ENCODE peak calls at places on chromosomes 1 and 21, in nine cellular contexts. N is HepG2, O is GM12891, W is Panc1, F is esophagus muscularis mucosa, S is HCT116, E is prostate gland, Z is transverse colon, L is GM12892. X is an unnamed sample.

GRCh38 chr1:240027059-240027462 is 64.6 kb upstream of the FMN2 start:
- DNase-seq in N (peak; percentile 9), Z (peak; percentile 49), E (no peak), W (peak; percentile 22), F (no peak), S (no peak), L (no peak), O (peak; percentile 13), X (no peak)

GRCh38 chr1:208174200-208174599 is 70.0 kb downstream of the PLXNA2 start:
- DNase-seq in E (no peak), F (no peak), L (no peak), W (no peak), Z (no peak), N (no peak), S (no peak), O (no peak), X (no peak)

GRCh38 chr1:89085781-89086180 is 20.8 kb upstream of the GBP1 start:
- DNase-seq in E (no peak), O (no peak), Z (peak; percentile 20), L (peak; percentile 13), N (peak; percentile 52), W (peak; percentile 22), F (no peak), S (peak; percentile 40), X (no peak)

GRCh38 chr21:32468567-32469175 is 56.2 kb downstream of the EVA1C start:
- DNase-seq in O (no peak), F (no peak), S (no peak), L (no peak), W (no peak), N (no peak), Z (no peak), E (no peak), X (no peak)

GRCh38 chr1:223775054-223775453 is 62.7 kb downstream of the CAPN2 start:
- DNase-seq in S (no peak), F (no peak), E (no peak), O (no peak), L (no peak), W (no peak), Z (no peak), N (no peak), X (no peak)

GRCh38 chr1:83799474-83800085 is 199.4 kb downstream of the TTLL7 start:
- DNase-seq in Z (no peak), S (no peak), E (no peak), F (no peak), W (no peak), L (no peak), N (no peak), O (no peak), X (no peak)

GRCh38 chr1:1776672-1777393 is 1.4 kb downstream of the NADK start:
- DNase-seq in F (no peak), O (no peak), W (no peak), S (no peak), E (no peak), Z (no peak), N (no peak), L (no peak), X (no peak)

GRCh38 chr1:206430031-206430983 is 40.0 kb upstream of the IKBKE start:
- DNase-seq in N (no peak), W (no peak), F (no peak), L (no peak), O (peak; percentile 33), E (no peak), Z (no peak), S (no peak), X (no peak)

GRCh38 chr1:56533621-56534020 is 45.7 kb downstream of the PLPP3 start:
- DNase-seq in N (no peak), L (no peak), E (no peak), Z (no peak), S (no peak), W (no peak), O (no peak), F (no peak), X (no peak)

GRCh38 chr1:56533197-56533596 is 46.2 kb downstream of the PLPP3 start:
- DNase-seq in S (no peak), N (no peak), O (no peak), Z (no peak), W (no peak), F (no peak), L (no peak), E (no peak), X (no peak)

GRCh38 chr1:56529801-56530200 is 49.6 kb downstream of the PLPP3 start:
- DNase-seq in Z (no peak), N (no peak), E (no peak), S (no peak), L (no peak), W (no peak), F (no peak), O (no peak), X (no peak)

GRCh38 chr1:56532359-56532696 is 47.0 kb downstream of the PLPP3 start:
- DNase-seq in S (no peak), Z (no peak), O (no peak), W (no peak), E (no peak), N (no peak), L (no peak), F (no peak), X (no peak)

GRCh38 chr1:56531624-56532358 is 47.6 kb downstream of the PLPP3 start:
- DNase-seq in S (no peak), N (no peak), O (no peak), W (no peak), E (no peak), F (no peak), Z (no peak), L (no peak), X (no peak)
- TF ChIP-seq POLR2AphosphoS5 in S (no peak), N (no peak), O (no peak), W (no peak), E (no peak), F (no peak), Z (no peak), L (no peak), X (no peak)

GRCh38 chr21:15272171-15272570 is 207.4 kb upstream of the NRIP1 start:
- DNase-seq in W (no peak), F (no peak), Z (no peak), L (no peak), S (no peak), N (no peak), O (no peak), E (no peak), X (no peak)
- TF ChIP-seq POLR2AphosphoS5 in W (no peak), F (no peak), Z (no peak), L (no peak), S (no peak), N (no peak), O (no peak), E (no peak), X (no peak)

GRCh38 chr1:3541930-3542329 is 69.4 kb downstream of the MEGF6 start:
- DNase-seq in Z (no peak), L (no peak), W (no peak), S (no peak), O (no peak), F (no peak), N (no peak), E (no peak), X (no peak)

GRCh38 chr1:3540876-3541275 is 70.4 kb downstream of the MEGF6 start:
- DNase-seq in E (no peak), N (no peak), W (no peak), Z (no peak), O (no peak), F (no peak), S (no peak), L (no peak), X (no peak)

GRCh38 chr1:3537359-3537758 is 73.9 kb downstream of the MEGF6 start:
- DNase-seq in N (no peak), W (no peak), S (no peak), E (no peak), O (no peak), F (no peak), L (no peak), Z (no peak), X (no peak)

GRCh38 chr1:3541465-3541864 is 69.8 kb downstream of the MEGF6 start:
- DNase-seq in Z (no peak), S (no peak), N (no peak), F (no peak), W (no peak), O (no peak), L (no peak), E (no peak), X (no peak)

GRCh38 chr1:3539707-3540425 is 71.4 kb downstream of the MEGF6 start:
- DNase-seq in L (no peak), E (peak; percentile 59), Z (no peak), S (no peak), F (no peak), N (no peak), W (no peak), O (no peak), X (no peak)
- TF ChIP-seq POLR2AphosphoS5 in L (no peak), E (peak; percentile 45), Z (no peak), S (no peak), F (peak; percentile 45), N (no peak), W (no peak), O (no peak), X (no peak)

DNA sequence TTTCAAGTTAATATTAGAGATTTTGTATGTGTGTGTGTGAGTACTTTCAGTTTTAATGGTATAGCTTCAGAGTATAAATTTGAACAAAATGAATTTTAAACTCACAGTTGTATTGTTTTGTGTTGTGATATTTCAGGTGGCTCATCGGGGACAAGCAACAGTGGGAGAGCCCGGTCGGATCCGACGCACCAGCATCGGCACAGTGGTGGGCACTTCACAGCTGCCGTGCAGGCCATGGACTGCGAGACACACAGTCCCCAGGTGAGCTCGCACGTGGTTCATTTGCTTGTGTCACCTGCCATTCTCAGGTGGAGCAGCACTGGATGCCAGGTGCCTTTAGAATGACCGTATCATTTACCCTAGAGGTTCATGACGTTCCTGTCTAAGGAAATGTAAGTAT is 139.4 kb downstream of the DYRK1A start:
- DNase-seq in E (no peak), W (no peak), N (no peak), O (no peak), L (no peak), Z (no peak), S (no peak), F (no peak), X (no peak)
- TF ChIP-seq POLR2AphosphoS5 in E (no peak), W (no peak), N (no peak), O (no peak), L (no peak), Z (no peak), S (no peak), F (no peak), X (no peak)

DNA sequence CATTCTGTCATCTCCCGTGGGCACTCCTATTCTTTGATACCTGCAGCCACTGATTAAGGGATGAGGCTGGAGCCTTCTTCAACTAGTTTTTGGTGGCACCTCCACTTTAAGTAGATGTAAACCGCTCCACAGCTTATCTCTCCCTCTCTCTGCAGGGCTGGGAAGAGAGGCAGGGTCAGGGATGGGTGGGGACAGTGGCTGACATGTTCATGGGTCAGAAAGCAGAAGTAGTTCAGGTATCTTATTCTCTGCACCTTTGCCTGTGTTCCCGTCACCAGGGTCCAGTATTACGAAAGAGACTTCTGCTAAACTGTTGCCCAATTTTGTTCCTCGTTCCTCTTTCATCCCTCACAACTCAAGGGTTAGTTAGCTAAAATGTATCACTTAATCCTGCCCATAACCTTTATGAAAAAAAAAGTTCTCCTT is 51.7 kb upstream of the EDEM3 start:
- DNase-seq in F (no peak), S (no peak), E (no peak), O (no peak), N (no peak), Z (no peak), L (no peak), W (no peak), X (no peak)
- TF ChIP-seq POLR2AphosphoS5 in F (no peak), S (no peak), E (no peak), O (no peak), N (no peak), Z (no peak), L (no peak), W (no peak), X (no peak)